ENCODE peak calls at places on chromosomes 16 and 17, in four cellular contexts. One of them, this sample, is unnamed.

GRCh38 chr16:9847146-9847545 is 335.1 kb downstream of the GRIN2A start:
- DNase-seq in IMR-90: no peak
- DNase-seq in CD4-positive, alpha-beta memory T cell: no peak
- DNase-seq in neural progenitor cell: no peak
- DNase-seq in this sample: peak; percentile 26

GRCh38 chr16:29974291-29975133 is 844 bp downstream of the TAOK2 start:
- DNase-seq in IMR-90: peak; percentile 12
- DNase-seq in CD4-positive, alpha-beta memory T cell: peak; percentile 17
- DNase-seq in neural progenitor cell: peak; percentile 36
- DNase-seq in this sample: no peak

GRCh38 chr16:10976663-10977062 is 32.3 kb downstream of the CLEC16A start:
- DNase-seq in IMR-90: no peak
- DNase-seq in CD4-positive, alpha-beta memory T cell: no peak
- DNase-seq in neural progenitor cell: no peak
- DNase-seq in this sample: no peak

GRCh38 chr16:78249056-78249455 is 149.6 kb downstream of the WWOX start:
- DNase-seq in IMR-90: no peak
- DNase-seq in CD4-positive, alpha-beta memory T cell: no peak
- DNase-seq in neural progenitor cell: peak; percentile 73
- DNase-seq in this sample: no peak

GRCh38 chr17:39393732-39394131 is 7.7 kb downstream of the FBXL20 start:
- DNase-seq in IMR-90: no peak
- DNase-seq in CD4-positive, alpha-beta memory T cell: no peak
- DNase-seq in neural progenitor cell: no peak
- DNase-seq in this sample: no peak

GRCh38 chr17:60128171-60128859 is 21.5 kb upstream of the CA4 start:
- DNase-seq in IMR-90: no peak
- DNase-seq in CD4-positive, alpha-beta memory T cell: no peak
- DNase-seq in neural progenitor cell: no peak
- DNase-seq in this sample: no peak

GRCh38 chr16:11689031-11689840 is 21.0 kb downstream of the SNN start:
- DNase-seq in IMR-90: no peak
- DNase-seq in CD4-positive, alpha-beta memory T cell: no peak
- DNase-seq in neural progenitor cell: no peak
- DNase-seq in this sample: no peak

GRCh38 chr17:4708436-4708835 is 2.0 kb upstream of the ARRB2 start:
- DNase-seq in IMR-90: no peak
- DNase-seq in CD4-positive, alpha-beta memory T cell: peak; percentile 71
- DNase-seq in neural progenitor cell: peak; percentile 36
- DNase-seq in this sample: no peak

GRCh38 chr16:31386157-31386984 is 6.8 kb upstream of the ITGAD start:
- DNase-seq in IMR-90: peak; percentile 72
- DNase-seq in CD4-positive, alpha-beta memory T cell: peak; percentile 6
- DNase-seq in neural progenitor cell: no peak
- DNase-seq in this sample: no peak

GRCh38 chr17:78316867-78317816 is 42.7 kb downstream of the SOCS3 start:
- DNase-seq in IMR-90: peak; percentile 71
- DNase-seq in CD4-positive, alpha-beta memory T cell: no peak
- DNase-seq in neural progenitor cell: peak; percentile 53
- DNase-seq in this sample: peak; percentile 42

GRCh38 chr17:38453951-38454421 is 25.7 kb downstream of the ARHGAP23 start:
- DNase-seq in IMR-90: peak; percentile 38
- DNase-seq in CD4-positive, alpha-beta memory T cell: no peak
- DNase-seq in neural progenitor cell: peak; percentile 45
- DNase-seq in this sample: peak; percentile 83

GRCh38 chr17:70157151-70157550 is 12.2 kb upstream of the KCNJ2 start:
- DNase-seq in IMR-90: no peak
- DNase-seq in CD4-positive, alpha-beta memory T cell: no peak
- DNase-seq in neural progenitor cell: no peak
- DNase-seq in this sample: no peak

GRCh38 chr17:63378411-63379076 is 67.6 kb downstream of the CYB561 start:
- DNase-seq in IMR-90: no peak
- DNase-seq in CD4-positive, alpha-beta memory T cell: no peak
- DNase-seq in neural progenitor cell: no peak
- DNase-seq in this sample: no peak

GRCh38 chr16:22372882-22373661 is 1.3 kb downstream of the CDR2 start:
- DNase-seq in IMR-90: no peak
- DNase-seq in CD4-positive, alpha-beta memory T cell: no peak
- DNase-seq in neural progenitor cell: peak; percentile 25
- DNase-seq in this sample: no peak

DNA sequence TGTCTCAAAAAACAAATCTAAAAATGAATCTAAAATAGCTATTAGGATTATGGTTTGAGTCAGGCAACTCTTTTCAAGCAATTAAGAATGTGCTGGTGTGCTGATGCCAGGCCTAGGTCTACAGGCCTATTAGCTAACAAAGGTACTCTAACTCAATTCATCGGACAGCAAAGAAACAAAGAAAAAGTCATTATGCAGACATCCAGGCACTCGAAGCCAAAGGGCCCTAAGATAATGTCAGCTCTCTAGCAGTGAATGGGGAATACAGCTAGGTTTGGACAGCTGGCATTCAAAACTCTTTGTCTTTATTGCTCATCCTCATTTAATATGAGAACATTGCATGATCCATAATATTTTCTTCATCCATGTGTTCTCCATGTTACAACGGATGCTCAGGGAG is 108.5 kb downstream of the TMEM114 start:
- DNase-seq in IMR-90: no peak
- DNase-seq in CD4-positive, alpha-beta memory T cell: no peak
- DNase-seq in neural progenitor cell: peak; percentile 43
- DNase-seq in this sample: no peak
- H3K27me3 ChIP-seq in IMR-90: no peaks in the 10 kb centered on the region
- H3K27me3 ChIP-seq in CD4-positive, alpha-beta memory T cell: no peaks in the 10 kb centered on the region
- H3K27me3 ChIP-seq in neural progenitor cell: peaks cover 63% of the 10 kb centered on the region
- H3K27me3 ChIP-seq in this sample: peaks cover 9% of the 10 kb centered on the region

GRCh38 chr17:76137351-76138233 is 3.5 kb downstream of the FOXJ1 start:
- DNase-seq in IMR-90: no peak
- DNase-seq in CD4-positive, alpha-beta memory T cell: no peak
- DNase-seq in neural progenitor cell: peak; percentile 65
- DNase-seq in this sample: no peak
- H3K27me3 ChIP-seq in IMR-90: peaks cover 82% of the 10 kb centered on the region
- H3K27me3 ChIP-seq in CD4-positive, alpha-beta memory T cell: peaks cover 4% of the 10 kb centered on the region
- H3K27me3 ChIP-seq in neural progenitor cell: peaks cover 99% of the 10 kb centered on the region
- H3K27me3 ChIP-seq in this sample: peaks cover 5% of the 10 kb centered on the region

GRCh38 chr17:45787656-45788055 is 3.5 kb downstream of the CRHR1 start:
- DNase-seq in IMR-90: no peak
- DNase-seq in CD4-positive, alpha-beta memory T cell: no peak
- DNase-seq in neural progenitor cell: no peak
- DNase-seq in this sample: no peak
- H3K27me3 ChIP-seq in IMR-90: peaks cover 82% of the 10 kb centered on the region
- H3K27me3 ChIP-seq in CD4-positive, alpha-beta memory T cell: peaks cover 4% of the 10 kb centered on the region
- H3K27me3 ChIP-seq in neural progenitor cell: peaks cover 98% of the 10 kb centered on the region
- H3K27me3 ChIP-seq in this sample: peaks cover 78% of the 10 kb centered on the region

GRCh38 chr16:87045462-87046216 is 271.6 kb downstream of the C16orf95 start:
- DNase-seq in IMR-90: no peak
- DNase-seq in CD4-positive, alpha-beta memory T cell: no peak
- DNase-seq in neural progenitor cell: no peak
- DNase-seq in this sample: no peak
- H3K27me3 ChIP-seq in IMR-90: peaks cover 38% of the 10 kb centered on the region
- H3K27me3 ChIP-seq in CD4-positive, alpha-beta memory T cell: no peaks in the 10 kb centered on the region
- H3K27me3 ChIP-seq in neural progenitor cell: no peaks in the 10 kb centered on the region
- H3K27me3 ChIP-seq in this sample: no peaks in the 10 kb centered on the region

GRCh38 chr17:34582901-34583245 is 3.5 kb downstream of the TMEM132E start:
- DNase-seq in IMR-90: no peak
- DNase-seq in CD4-positive, alpha-beta memory T cell: no peak
- DNase-seq in neural progenitor cell: no peak
- DNase-seq in this sample: no peak
- H3K27me3 ChIP-seq in IMR-90: peaks cover 81% of the 10 kb centered on the region
- H3K27me3 ChIP-seq in CD4-positive, alpha-beta memory T cell: peaks cover 31% of the 10 kb centered on the region
- H3K27me3 ChIP-seq in neural progenitor cell: peaks cover 100% of the 10 kb centered on the region
- H3K27me3 ChIP-seq in this sample: peaks cover 75% of the 10 kb centered on the region

DNA sequence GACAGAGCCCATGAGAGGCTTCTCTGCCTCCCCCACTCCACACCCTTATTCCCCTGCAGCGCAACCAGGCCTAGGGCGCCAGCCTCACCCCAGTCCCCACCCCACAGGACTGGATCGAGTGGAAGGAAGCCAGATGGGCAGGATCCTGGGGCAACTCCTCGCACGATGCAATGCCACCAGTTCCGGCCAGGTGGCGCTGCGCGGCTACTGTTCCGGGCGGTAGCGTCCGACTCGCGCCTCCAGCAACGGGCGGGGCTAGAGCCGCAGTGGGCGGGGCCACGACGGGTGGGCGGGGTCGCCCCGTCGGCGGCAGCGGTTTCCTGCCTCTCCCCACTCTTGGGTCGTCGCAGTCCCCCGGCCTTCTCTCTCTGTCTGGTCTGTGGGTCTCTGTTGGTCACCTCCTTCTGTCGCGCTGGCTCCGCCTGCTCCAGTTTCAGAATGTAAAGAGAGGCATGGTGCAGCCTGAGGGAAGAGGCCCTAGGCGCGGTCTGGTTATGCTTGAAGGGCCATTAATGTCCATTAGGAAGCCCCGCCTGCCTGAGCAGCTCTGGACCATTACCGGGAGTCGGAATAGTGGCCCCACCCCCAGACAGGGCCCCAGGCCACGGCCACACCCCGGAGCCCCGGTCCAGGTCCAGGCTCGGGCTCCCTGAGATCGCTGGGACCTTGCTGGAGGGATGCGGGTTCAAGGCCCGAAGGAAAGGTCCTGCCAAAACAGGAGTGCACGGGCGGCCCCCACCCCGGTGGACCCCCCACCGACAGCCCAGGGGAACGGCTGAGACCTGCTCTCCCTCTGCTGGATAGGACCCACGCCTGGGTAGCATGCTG is 3.4 kb upstream of the NHERF2 start:
- DNase-seq in IMR-90: peak; percentile 79
- DNase-seq in CD4-positive, alpha-beta memory T cell: peak; percentile 92
- DNase-seq in neural progenitor cell: peak; percentile 93
- DNase-seq in this sample: peak; percentile 91
- H3K27me3 ChIP-seq in IMR-90: peaks cover 18% of the 10 kb centered on the region
- H3K27me3 ChIP-seq in CD4-positive, alpha-beta memory T cell: peaks cover 12% of the 10 kb centered on the region
- H3K27me3 ChIP-seq in neural progenitor cell: peaks cover 97% of the 10 kb centered on the region
- H3K27me3 ChIP-seq in this sample: no peaks in the 10 kb centered on the region

This sample was measured in MG63.